ENCODE peak calls at places on chromosomes 7 and 10, in six cellular contexts. L is HEK293T; Y is osteocyte; B is stimulated activated CD8-positive, alpha-beta memory T cell treated with anti-CD3 and anti-CD28 coated beads, Interleukin-4, amount 100 ng/mL, for 24 hours; K is CMK; I is SW 1271. G is an unnamed sample.

GRCh38 chr7:101112233-101112632 is 14.7 kb upstream of the SERPINE1 start:
- DNase-seq in L (no peak), Y (peak; percentile 88), B (no peak), K (no peak), I (no peak), G (no peak)

GRCh38 chr10:14602807-14603538 is 171.7 kb downstream of the FAM107B start:
- DNase-seq in L (no peak), Y (no peak), B (no peak), K (no peak), I (no peak), G (no peak)

GRCh38 chr7:2081526-2082356 is 151.0 kb downstream of the MAD1L1 start:
- DNase-seq in L (no peak), Y (no peak), B (no peak), K (no peak), I (no peak), G (no peak)

GRCh38 chr7:150756858-150757257 is 19.6 kb downstream of the GIMAP5 start:
- DNase-seq in L (no peak), Y (no peak), B (no peak), K (no peak), I (no peak), G (no peak)

GRCh38 chr7:131029002-131029401 is 295.0 kb upstream of the KLF14 start:
- DNase-seq in L (no peak), Y (no peak), B (no peak), K (no peak), I (no peak), G (no peak)

GRCh38 chr7:159078911-159079270 is 65.8 kb downstream of the VIPR2 start:
- DNase-seq in L (no peak), Y (peak; percentile 57), B (no peak), K (no peak), I (no peak), G (no peak)

GRCh38 chr10:7258948-7259523 is 151.8 kb downstream of the SFMBT2 start:
- DNase-seq in L (no peak), Y (no peak), B (peak; percentile 57), K (no peak), I (no peak), G (no peak)

GRCh38 chr10:24349379-24350110 is 140.6 kb downstream of the KIAA1217 start:
- DNase-seq in L (no peak), Y (no peak), B (no peak), K (no peak), I (no peak), G (no peak)

GRCh38 chr7:45721949-45722598 is 147.9 kb downstream of the ADCY1 start:
- DNase-seq in L (peak; percentile 12), Y (no peak), B (no peak), K (no peak), I (no peak), G (no peak)

GRCh38 chr7:33716581-33717477 is 188.5 kb upstream of the BMPER start:
- DNase-seq in L (peak; percentile 32), Y (no peak), B (no peak), K (no peak), I (no peak), G (peak; percentile 21)